ENCODE peak calls at places on chromosomes 2 and 18, in six cellular contexts. F is transverse colon, T is left cardiac atrium, Q is K562, K is NCI-H1694, B is aorta. I is an unnamed sample.

GRCh38 chr2:234451852-234452625 is 44.8 kb downstream of the ARL4C start:
- DNase-seq in Q (no peak), T (no peak), B (no peak), K (no peak), F (no peak), I (no peak)

GRCh38 chr2:75560768-75561565 is at the start of gene EVA1A:
- DNase-seq in Q (no peak), K (no peak), T (peak; percentile 32), F (peak; percentile 10), B (no peak), I (no peak)

GRCh38 chr2:128681351-128681906 is 362.8 kb upstream of the HS6ST1 start:
- DNase-seq in F (no peak), B (no peak), K (no peak), Q (no peak), T (no peak), I (no peak)

GRCh38 chr2:241656190-241656741 is 18.8 kb downstream of the ATG4B start:
- DNase-seq in F (no peak), T (no peak), Q (no peak), K (no peak), B (no peak), I (no peak)

GRCh38 chr2:128563348-128563687 is 244.7 kb upstream of the HS6ST1 start:
- DNase-seq in F (peak; percentile 34), Q (no peak), T (peak; percentile 73), B (peak; percentile 89), K (no peak), I (no peak)

GRCh38 chr18:50447952-50448351 is 73.1 kb downstream of the SKA1 start:
- DNase-seq in T (no peak), F (no peak), K (no peak), Q (no peak), B (no peak), I (no peak)

GRCh38 chr2:61855178-61855523 is 1.3 kb upstream of the FAM161A start:
- DNase-seq in T (peak; percentile 21), K (peak; percentile 68), B (peak; percentile 48), Q (no peak), F (peak; percentile 29), I (peak; percentile 45)

GRCh38 chr18:25262920-25263319 is 89.0 kb downstream of the ZNF521 start:
- DNase-seq in T (no peak), F (no peak), Q (no peak), B (no peak), K (no peak), I (no peak)